ENCODE peak calls at places on chromosomes 11 and 22, in nine cellular contexts. I is EL; V is NCI-H2081; K is G401; A is activated T-cell treated with anti-CD3 and anti-CD28 coated beads, Interleukin-2, amount 50 U/mL, for 4 hours; T is M059J; E is iPS-NIHi11; N is stimulated activated naive CD4-positive, alpha-beta T cell; U is HFFc6. X is an unnamed sample.
A peak's percentile ranks its signal among the peaks of the same experiment; 100 is the strongest.

GRCh38 chr11:118872403-118872821 is 11.3 kb upstream of the CXCR5 start:
- DNase-seq in I (no peak), V (no peak), K (no peak), A (peak; percentile 31), T (no peak), E (peak; percentile 2), N (no peak), U (no peak), X (peak; percentile 88)

GRCh38 chr22:37514526-37515051 is 4.6 kb downstream of the CARD10 start:
- DNase-seq in I (no peak), V (peak; percentile 46), K (no peak), A (no peak), T (no peak), E (no peak), N (no peak), U (no peak), X (no peak)

GRCh38 chr11:132251095-132251494 is 880.7 kb downstream of the NTM start:
- DNase-seq in I (no peak), V (peak; percentile 33), K (no peak), A (no peak), T (no peak), E (no peak), N (no peak), U (no peak), X (no peak)

GRCh38 chr11:6270584-6271246 is 11.1 kb downstream of the CCKBR start:
- DNase-seq in I (no peak), V (no peak), K (no peak), A (no peak), T (no peak), E (no peak), N (no peak), U (no peak), X (no peak)

GRCh38 chr11:27699926-27700350 is 317 bp downstream of the BDNF start:
- DNase-seq in I (no peak), V (no peak), K (no peak), A (no peak), T (no peak), E (peak; percentile 8), N (no peak), U (no peak), X (no peak)

GRCh38 chr11:103798029-103798428 is 238.4 kb upstream of the DDI1 start:
- DNase-seq in I (peak; percentile 11), V (no peak), K (no peak), A (no peak), T (peak; percentile 22), E (no peak), N (no peak), U (peak; percentile 17), X (no peak)

GRCh38 chr11:71563401-71563800 is 2.0 kb upstream of the KRTAP5-10 start:
- DNase-seq in I (peak; percentile 62), V (no peak), K (peak; percentile 16), A (no peak), T (peak; percentile 57), E (peak; percentile 71), N (no peak), U (peak; percentile 80), X (peak; percentile 74)

GRCh38 chr11:56841210-56841810 is 92.8 kb upstream of the OR9G4 start:
- DNase-seq in I (peak; percentile 47), V (peak; percentile 8), K (peak; percentile 34), A (no peak), T (peak; percentile 51), E (peak; percentile 65), N (no peak), U (peak; percentile 52), X (peak; percentile 55)

GRCh38 chr11:63670738-63671321 is 346 bp downstream of the ATL3 start:
- DNase-seq in I (peak; percentile 66), V (peak; percentile 62), K (peak; percentile 80), A (peak; percentile 21), T (peak; percentile 71), E (peak; percentile 72), N (no peak), U (peak; percentile 29), X (peak; percentile 61)

GRCh38 chr11:43261775-43262174 is 50.0 kb upstream of the API5 start:
- DNase-seq in I (no peak), V (no peak), K (no peak), A (no peak), T (no peak), E (no peak), N (no peak), U (no peak), X (no peak)

GRCh38 chr11:15918212-15918611 is 438.1 kb downstream of the SOX6 start:
- DNase-seq in I (no peak), V (peak; percentile 97), K (no peak), A (no peak), T (no peak), E (no peak), N (no peak), U (no peak), X (no peak)

GRCh38 chr11:29200776-29201574 is 815.9 kb downstream of the KCNA4 start:
- DNase-seq in I (no peak), V (peak; percentile 66), K (no peak), A (no peak), T (no peak), E (no peak), N (no peak), U (no peak), X (no peak)

GRCh38 chr22:39469681-39470461 is 13.1 kb downstream of the MGAT3 start:
- DNase-seq in I (no peak), V (no peak), K (peak; percentile 66), A (no peak), T (no peak), E (no peak), N (no peak), U (no peak), X (no peak)

GRCh38 chr22:28141614-28142013 is 222.6 kb upstream of the PITPNB start:
- DNase-seq in I (peak; percentile 76), V (no peak), K (no peak), A (no peak), T (peak; percentile 89), E (no peak), N (no peak), U (peak; percentile 63), X (no peak)

GRCh38 chr22:33654173-33654890 is 265.9 kb downstream of the LARGE1 start:
- DNase-seq in I (no peak), V (no peak), K (no peak), A (no peak), T (no peak), E (no peak), N (no peak), U (no peak), X (no peak)

GRCh38 chr11:42407379-42407778 is 904.4 kb upstream of the API5 start:
- DNase-seq in I (no peak), V (peak; percentile 34), K (no peak), A (no peak), T (peak; percentile 17), E (peak; percentile 83), N (no peak), U (peak; percentile 3), X (peak; percentile 13)

GRCh38 chr11:96342131-96342970 is 644 bp downstream of the MAML2 start:
- DNase-seq in I (peak; percentile 35), V (no peak), K (peak; percentile 62), A (no peak), T (no peak), E (no peak), N (no peak), U (no peak), X (no peak)

GRCh38 chr11:117809236-117810055 is 12.4 kb upstream of the DSCAML1 start:
- DNase-seq in I (peak; percentile 40), V (peak; percentile 50), K (peak; percentile 77), A (no peak), T (peak; percentile 59), E (peak; percentile 75), N (peak; percentile 23), U (peak; percentile 42), X (peak; percentile 27)

GRCh38 chr22:38782402-38783094 is 11.4 kb downstream of the DNAL4 start:
- DNase-seq in I (peak; percentile 56), V (no peak), K (no peak), A (no peak), T (no peak), E (peak; percentile 67), N (no peak), U (no peak), X (no peak)

GRCh38 chr22:38308791-38309498 is 8.3 kb downstream of the CSNK1E start:
- DNase-seq in I (no peak), V (no peak), K (no peak), A (no peak), T (no peak), E (no peak), N (no peak), U (no peak), X (no peak)

GRCh38 chr22:30810105-30810504 is 115.4 kb downstream of the OSBP2 start:
- DNase-seq in I (no peak), V (no peak), K (no peak), A (no peak), T (peak; percentile 27), E (no peak), N (no peak), U (no peak), X (no peak)

GRCh38 chr11:46472662-46472994 is 81.1 kb upstream of the CHRM4 start:
- DNase-seq in I (no peak), V (no peak), K (no peak), A (no peak), T (no peak), E (no peak), N (no peak), U (no peak), X (no peak)

GRCh38 chr22:23404689-23405365 is 175.3 kb downstream of the IGLL1 start:
- DNase-seq in I (peak; percentile 28), V (no peak), K (no peak), A (no peak), T (no peak), E (peak; percentile 73), N (no peak), U (peak; percentile 13), X (no peak)

GRCh38 chr11:7577226-7577882 is 63.6 kb downstream of the PPFIBP2 start:
- DNase-seq in I (peak; percentile 32), V (no peak), K (peak; percentile 17), A (no peak), T (no peak), E (no peak), N (no peak), U (peak; percentile 32), X (no peak)

GRCh38 chr11:46322759-46323158 is 24.5 kb upstream of the DGKZ start:
- DNase-seq in I (peak; percentile 42), V (no peak), K (no peak), A (no peak), T (peak; percentile 49), E (peak; percentile 62), N (no peak), U (peak; percentile 29), X (no peak)

GRCh38 chr11:30019481-30019880 is 2.7 kb upstream of the KCNA4 start:
- DNase-seq in I (no peak), V (no peak), K (no peak), A (no peak), T (no peak), E (no peak), N (no peak), U (no peak), X (no peak)

GRCh38 chr11:12397953-12398352 is 20.6 kb downstream of the PARVA start:
- DNase-seq in I (peak; percentile 98), V (no peak), K (no peak), A (no peak), T (peak; percentile 96), E (no peak), N (no peak), U (peak; percentile 88), X (no peak)

GRCh38 chr22:47736166-47737034 is 974.0 kb downstream of the TBC1D22A start:
- DNase-seq in I (no peak), V (no peak), K (no peak), A (no peak), T (peak; percentile 52), E (no peak), N (no peak), U (no peak), X (no peak)

GRCh38 chr11:111523343-111523742 is 8.8 kb downstream of the HOATZ start:
- DNase-seq in I (no peak), V (no peak), K (no peak), A (no peak), T (no peak), E (no peak), N (no peak), U (no peak), X (no peak)

GRCh38 chr11:69799582-69799981 is 19.6 kb downstream of the FGF3 start:
- DNase-seq in I (peak; percentile 45), V (no peak), K (peak; percentile 83), A (no peak), T (peak; percentile 46), E (peak; percentile 67), N (no peak), U (peak; percentile 48), X (peak; percentile 20)

GRCh38 chr11:74966651-74967050 is 17.6 kb downstream of the SPCS2 start:
- DNase-seq in I (peak; percentile 18), V (no peak), K (no peak), A (no peak), T (peak; percentile 66), E (no peak), N (no peak), U (no peak), X (no peak)

X was measured in GM12865.